ENCODE peak calls at places on chromosomes 4 and X, in six cellular contexts. H is breast epithelium; G is CD8-positive, alpha-beta T cell; B is fibroblast of lung; J is neural progenitor cell; C is cardiac muscle cell. Y is an unnamed sample.

GRCh38 chr4:42315231-42315630 is 82.1 kb upstream of the SHISA3 start:
- DNase-seq in C (no peak), B (no peak), G (no peak), H (no peak), J (no peak), Y (no peak)

GRCh38 chrX:69616520-69617203 is 749 bp downstream of the EDA start:
- DNase-seq in B (no peak), J (peak; percentile 46), G (no peak), H (no peak), C (peak; percentile 17), Y (peak; percentile 41)

GRCh38 chr4:10114607-10115006 is 2.0 kb downstream of the WDR1 start:
- DNase-seq in G (no peak), J (no peak), H (no peak), C (no peak), B (no peak), Y (no peak)

GRCh38 chr4:89914609-89915008 is 20.0 kb downstream of the MMRN1 start:
- DNase-seq in B (no peak), J (no peak), C (no peak), G (no peak), H (no peak), Y (no peak)

GRCh38 chr4:128279624-128280225 is 7.9 kb downstream of the PGRMC2 start:
- DNase-seq in G (no peak), C (peak; percentile 52), J (no peak), B (no peak), H (no peak), Y (no peak)

GRCh38 chr4:101252721-101253120 is 94.6 kb downstream of the PPP3CA start:
- DNase-seq in G (no peak), J (no peak), C (peak; percentile 29), H (no peak), B (peak; percentile 48), Y (no peak)

GRCh38 chr4:76590847-76591281 is 155.8 kb downstream of the SHROOM3 start:
- DNase-seq in G (no peak), B (no peak), J (no peak), H (no peak), C (peak; percentile 27), Y (no peak)

GRCh38 chr4:3521621-3522325 is 10.4 kb downstream of the LRPAP1 start:
- DNase-seq in J (no peak), C (no peak), B (no peak), G (no peak), H (no peak), Y (no peak)

GRCh38 chr4:2843909-2844584 is 403 bp downstream of the ADD1 start:
- DNase-seq in H (peak; percentile 33), J (peak; percentile 83), C (peak; percentile 49), B (peak; percentile 25), G (no peak), Y (peak; percentile 62)

GRCh38 chr4:8160233-8160560 is 1.6 kb upstream of the ABLIM2 start:
- DNase-seq in B (no peak), G (no peak), C (no peak), J (no peak), H (no peak), Y (no peak)

GRCh38 chrX:48976086-48976485 is 4.4 kb upstream of the KCND1 start:
- DNase-seq in B (no peak), J (no peak), G (no peak), H (no peak), C (no peak), Y (no peak)

GRCh38 chr4:142248946-142249345 is 597.2 kb downstream of the INPP4B start:
- DNase-seq in G (no peak), C (peak; percentile 25), B (peak; percentile 68), J (no peak), H (no peak), Y (no peak)

GRCh38 chr4:142404191-142404611 is 441.9 kb downstream of the INPP4B start:
- DNase-seq in C (peak; percentile 61), J (no peak), H (no peak), B (peak; percentile 62), G (no peak), Y (peak; percentile 63)

GRCh38 chr4:183337833-183338232 is 15.6 kb upstream of the CLDN24 start:
- DNase-seq in B (no peak), C (no peak), H (no peak), J (no peak), G (no peak), Y (peak; percentile 39)

GRCh38 chr4:113636877-113637276 is 124.7 kb downstream of the CAMK2D start:
- DNase-seq in C (peak; percentile 78), B (peak; percentile 71), J (no peak), H (no peak), G (peak; percentile 45), Y (no peak)

GRCh38 chrX:66030505-66031317 is 9.2 kb downstream of the VSIG4 start:
- DNase-seq in C (peak; percentile 36), H (no peak), G (no peak), B (no peak), J (peak; percentile 47), Y (no peak)

GRCh38 chrX:19554786-19555185 is 39.5 kb upstream of the MAP3K15 start:
- DNase-seq in C (peak; percentile 37), H (no peak), B (peak; percentile 53), G (no peak), J (no peak), Y (peak; percentile 18)

GRCh38 chr4:158808399-158808798 is 39.6 kb downstream of the FNIP2 start:
- DNase-seq in B (no peak), C (no peak), G (no peak), H (no peak), J (no peak), Y (no peak)

GRCh38 chrX:108312938-108313337 is 125.3 kb downstream of the COL4A6 start:
- DNase-seq in C (peak; percentile 37), G (no peak), B (peak; percentile 61), J (peak; percentile 29), H (peak; percentile 86), Y (peak; percentile 25)

GRCh38 chr4:71663780-71664179 is 120.1 kb downstream of the GC start:
- DNase-seq in B (no peak), H (no peak), G (no peak), C (no peak), J (no peak), Y (no peak)

GRCh38 chr4:34953145-34953799 is 1291.0 kb downstream of the ARAP2 start:
- DNase-seq in B (no peak), G (no peak), H (no peak), J (peak; percentile 10), C (no peak), Y (no peak)

GRCh38 chrX:72716766-72717165 is 2.7 kb upstream of the PHKA1 start:
- DNase-seq in G (no peak), H (no peak), B (peak; percentile 3), C (no peak), J (no peak), Y (no peak)

GRCh38 chr4:1336079-1336478 is 10.9 kb upstream of the UVSSA start:
- DNase-seq in G (no peak), C (peak; percentile 52), J (no peak), B (peak; percentile 69), H (no peak), Y (no peak)

GRCh38 chr4:4852591-4853362 is 6.7 kb upstream of the MSX1 start:
- DNase-seq in B (peak; percentile 38), G (no peak), H (no peak), C (peak; percentile 69), J (peak; percentile 81), Y (no peak)

GRCh38 chr4:7073526-7074390 is 5.9 kb upstream of the GRPEL1 start:
- DNase-seq in J (peak; percentile 87), B (peak; percentile 50), H (no peak), G (no peak), C (peak; percentile 55), Y (no peak)

GRCh38 chrX:10156199-10157031 is at the start of gene CLCN4:
- DNase-seq in B (peak; percentile 25), J (peak; percentile 74), C (peak; percentile 74), G (no peak), H (peak; percentile 37), Y (peak; percentile 68)

DNA sequence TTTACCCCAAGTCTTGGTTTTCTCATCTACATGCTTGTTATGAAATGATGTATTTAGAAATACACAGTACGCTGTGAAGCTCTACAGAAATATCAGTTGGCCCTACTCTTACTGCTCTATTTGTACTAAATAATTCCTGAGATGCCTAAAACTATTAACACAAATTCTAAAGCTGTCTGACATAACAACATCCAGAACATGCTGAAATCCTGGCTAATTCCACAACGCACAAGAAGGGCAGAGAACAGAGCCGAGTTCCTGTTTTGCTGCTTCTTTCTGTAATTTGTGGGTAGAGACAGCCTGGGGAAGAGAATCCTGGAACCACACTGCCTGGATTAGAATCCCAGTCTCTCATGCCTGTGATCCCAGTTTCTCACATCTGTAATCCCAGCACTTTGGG is 59.0 kb downstream of the ZNF827 start:
- DNase-seq in C (peak; percentile 71), H (peak; percentile 44), B (peak; percentile 28), J (no peak), G (no peak), Y (no peak)
- H3K4me1 ChIP-seq in C (peaks cover 12% of the 10 kb centered on the region), H (peaks cover 5% of the 10 kb centered on the region), B (peaks cover 4% of the 10 kb centered on the region), J (no peaks in the 10 kb centered on the region), G (no peaks in the 10 kb centered on the region), Y (peaks cover 33% of the 10 kb centered on the region)

GRCh38 chrX:77003956-77004355 is 443.2 kb upstream of the FGF16 start:
- DNase-seq in C (no peak), B (no peak), J (no peak), G (no peak), H (no peak), Y (no peak)

GRCh38 chrX:77003530-77003929 is 443.7 kb upstream of the FGF16 start:
- DNase-seq in G (no peak), B (no peak), C (no peak), H (no peak), J (no peak), Y (no peak)
- TF ChIP-seq CTCF in G (no peak), B (no peak), C (no peak), H (no peak), J (no peak), Y (no peak)

GRCh38 chr4:40307627-40308497 is 27.3 kb upstream of the CHRNA9 start:
- DNase-seq in C (no peak), G (peak; percentile 77), J (no peak), H (no peak), B (no peak), Y (peak; percentile 34)

GRCh38 chr4:40305329-40306193 is 29.6 kb upstream of the CHRNA9 start:
- DNase-seq in C (no peak), B (no peak), J (no peak), H (no peak), G (peak; percentile 74), Y (no peak)

GRCh38 chr4:40308528-40309122 is 26.5 kb upstream of the CHRNA9 start:
- DNase-seq in J (no peak), H (no peak), B (no peak), G (no peak), C (no peak), Y (no peak)

GRCh38 chr4:40306203-40306602 is 28.9 kb upstream of the CHRNA9 start:
- DNase-seq in J (no peak), C (no peak), B (no peak), H (no peak), G (no peak), Y (no peak)

GRCh38 chr4:40306991-40307390 is 28.1 kb upstream of the CHRNA9 start:
- DNase-seq in J (no peak), H (no peak), G (peak; percentile 36), C (no peak), B (no peak), Y (no peak)
- H3K4me1 ChIP-seq in J (peaks cover 16% of the 10 kb centered on the region), H (no peaks in the 10 kb centered on the region), G (peaks cover 89% of the 10 kb centered on the region), C (no peaks in the 10 kb centered on the region), B (no peaks in the 10 kb centered on the region), Y (peaks cover 8% of the 10 kb centered on the region)

DNA sequence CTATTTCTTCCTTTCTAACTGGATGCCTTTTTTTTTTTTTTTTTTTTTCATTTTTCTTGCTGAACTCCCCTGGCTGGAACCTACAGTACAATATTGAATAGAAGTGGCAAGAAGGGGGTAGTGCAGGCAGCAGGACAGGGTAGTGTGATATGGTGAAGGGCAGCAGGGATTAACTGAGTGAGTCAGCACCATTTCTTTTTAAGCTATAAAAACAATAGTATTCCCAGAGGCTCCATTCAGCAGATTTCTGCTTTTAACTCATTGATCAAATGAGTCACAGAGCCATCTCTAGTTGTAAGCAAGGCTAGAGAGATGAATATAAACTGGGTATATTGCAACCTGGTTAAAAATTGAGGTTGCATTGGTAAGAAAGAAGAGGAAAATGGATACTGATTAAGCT is 53.6 kb upstream of the SETD7 start:
- DNase-seq in B (peak; percentile 40), J (no peak), G (no peak), C (peak; percentile 28), H (no peak), Y (no peak)
- TF ChIP-seq CTCF in B (no peak), J (no peak), G (no peak), C (no peak), H (no peak), Y (no peak)